ENCODE peak calls at places on chromosomes 6 and 20, in seven cellular contexts. One of them, this sample, is unnamed.

GRCh38 chr20:57669626-57670025 is 40.2 kb downstream of the PMEPA1 start:
- DNase-seq in GM04503: no peak
- DNase-seq in NB4: no peak
- DNase-seq in MG63: no peak
- DNase-seq in dorsolateral prefrontal cortex: no peak
- DNase-seq in naive B cell: no peak
- DNase-seq in NCI-H2081: no peak
- DNase-seq in this sample: no peak

GRCh38 chr6:10411915-10412164 is 3.0 kb downstream of the TFAP2A start:
- DNase-seq in GM04503: no peak
- DNase-seq in NCI-H2081: no peak
- DNase-seq in NB4: no peak
- DNase-seq in dorsolateral prefrontal cortex: no peak
- DNase-seq in naive B cell: no peak
- DNase-seq in MG63: no peak
- DNase-seq in this sample: no peak

GRCh38 chr6:111918825-111919224 is 45.6 kb upstream of the FYN start:
- DNase-seq in dorsolateral prefrontal cortex: no peak
- DNase-seq in NB4: peak
- DNase-seq in NCI-H2081: no peak
- DNase-seq in MG63: peak
- DNase-seq in GM04503: no peak
- DNase-seq in naive B cell: no peak
- DNase-seq in this sample: no peak

GRCh38 chr6:149967591-149967990 is 3.8 kb downstream of the ULBP1 start:
- DNase-seq in NB4: no peak
- DNase-seq in GM04503: no peak
- DNase-seq in NCI-H2081: no peak
- DNase-seq in naive B cell: no peak
- DNase-seq in MG63: no peak
- DNase-seq in dorsolateral prefrontal cortex: no peak
- DNase-seq in this sample: no peak

GRCh38 chr6:41894366-41895299 is 542 bp downstream of the USP49 start:
- DNase-seq in naive B cell: peak
- DNase-seq in NCI-H2081: no peak
- DNase-seq in dorsolateral prefrontal cortex: no peak
- DNase-seq in GM04503: no peak
- DNase-seq in NB4: peak
- DNase-seq in MG63: no peak
- DNase-seq in this sample: no peak

GRCh38 chr6:86936834-86937218 is 502 bp upstream of the HTR1E start:
- DNase-seq in MG63: no peak
- DNase-seq in dorsolateral prefrontal cortex: no peak
- DNase-seq in naive B cell: peak
- DNase-seq in GM04503: no peak
- DNase-seq in NB4: no peak
- DNase-seq in NCI-H2081: no peak
- DNase-seq in this sample: no peak

GRCh38 chr6:155066371-155066770 is 71.3 kb downstream of the TIAM2 start:
- DNase-seq in NB4: no peak
- DNase-seq in GM04503: no peak
- DNase-seq in dorsolateral prefrontal cortex: no peak
- DNase-seq in NCI-H2081: no peak
- DNase-seq in MG63: peak
- DNase-seq in naive B cell: no peak
- DNase-seq in this sample: no peak

GRCh38 chr6:34178361-34179105 is 32.6 kb upstream of the GRM4 start:
- DNase-seq in GM04503: no peak
- DNase-seq in dorsolateral prefrontal cortex: no peak
- DNase-seq in NCI-H2081: no peak
- DNase-seq in NB4: peak
- DNase-seq in naive B cell: no peak
- DNase-seq in MG63: no peak
- DNase-seq in this sample: no peak

GRCh38 chr20:20211988-20212518 is 155.9 kb upstream of the INSM1 start:
- DNase-seq in NB4: no peak
- DNase-seq in MG63: no peak
- DNase-seq in GM04503: no peak
- DNase-seq in dorsolateral prefrontal cortex: no peak
- DNase-seq in NCI-H2081: peak
- DNase-seq in naive B cell: no peak
- DNase-seq in this sample: no peak

GRCh38 chr20:7497985-7498384 is 442.3 kb downstream of the HAO1 start:
- DNase-seq in NCI-H2081: no peak
- DNase-seq in naive B cell: no peak
- DNase-seq in GM04503: peak
- DNase-seq in NB4: no peak
- DNase-seq in dorsolateral prefrontal cortex: no peak
- DNase-seq in MG63: peak
- DNase-seq in this sample: no peak

GRCh38 chr20:17558154-17558940 is 11.5 kb upstream of the DSTN start:
- DNase-seq in GM04503: peak
- DNase-seq in MG63: peak
- DNase-seq in NB4: peak
- DNase-seq in naive B cell: no peak
- DNase-seq in NCI-H2081: no peak
- DNase-seq in dorsolateral prefrontal cortex: no peak
- DNase-seq in this sample: peak

GRCh38 chr6:85383042-85383441 is 66.8 kb upstream of the NT5E start:
- DNase-seq in NCI-H2081: no peak
- DNase-seq in GM04503: no peak
- DNase-seq in MG63: no peak
- DNase-seq in NB4: no peak
- DNase-seq in dorsolateral prefrontal cortex: no peak
- DNase-seq in naive B cell: no peak
- DNase-seq in this sample: no peak

GRCh38 chr6:87155920-87156600 is 695 bp downstream of the ZNF292 start:
- DNase-seq in GM04503: peak
- DNase-seq in dorsolateral prefrontal cortex: peak
- DNase-seq in NCI-H2081: peak
- DNase-seq in MG63: peak
- DNase-seq in NB4: peak
- DNase-seq in naive B cell: no peak
- DNase-seq in this sample: peak

GRCh38 chr6:166586424-166587156 is at the start of gene RAMACL:
- DNase-seq in NCI-H2081: peak
- DNase-seq in NB4: peak
- DNase-seq in dorsolateral prefrontal cortex: peak
- DNase-seq in GM04503: no peak
- DNase-seq in naive B cell: peak
- DNase-seq in MG63: no peak
- DNase-seq in this sample: no peak

GRCh38 chr6:18317850-18318249 is 53.5 kb upstream of the DEK start:
- DNase-seq in NCI-H2081: no peak
- DNase-seq in naive B cell: no peak
- DNase-seq in MG63: no peak
- DNase-seq in dorsolateral prefrontal cortex: no peak
- DNase-seq in GM04503: no peak
- DNase-seq in NB4: no peak
- DNase-seq in this sample: no peak

GRCh38 chr6:31575335-31575901 is at the start of gene TNF:
- DNase-seq in naive B cell: peak
- DNase-seq in dorsolateral prefrontal cortex: peak
- DNase-seq in NB4: peak
- DNase-seq in NCI-H2081: no peak
- DNase-seq in MG63: no peak
- DNase-seq in GM04503: no peak
- DNase-seq in this sample: no peak

GRCh38 chr6:56046576-56046975 is 171.2 kb upstream of the BMP5 start:
- DNase-seq in dorsolateral prefrontal cortex: no peak
- DNase-seq in NB4: peak
- DNase-seq in NCI-H2081: no peak
- DNase-seq in MG63: no peak
- DNase-seq in naive B cell: no peak
- DNase-seq in GM04503: peak
- DNase-seq in this sample: peak

GRCh38 chr6:69816017-69816416 is 19.2 kb upstream of the LMBRD1 start:
- DNase-seq in dorsolateral prefrontal cortex: no peak
- DNase-seq in NB4: no peak
- DNase-seq in MG63: no peak
- DNase-seq in GM04503: no peak
- DNase-seq in NCI-H2081: no peak
- DNase-seq in naive B cell: no peak
- DNase-seq in this sample: no peak

GRCh38 chr6:15254074-15254975 is 8.5 kb downstream of the JARID2 start:
- DNase-seq in GM04503: no peak
- DNase-seq in MG63: peak
- DNase-seq in NCI-H2081: no peak
- DNase-seq in NB4: peak
- DNase-seq in dorsolateral prefrontal cortex: peak
- DNase-seq in naive B cell: peak
- DNase-seq in this sample: peak

GRCh38 chr6:143110572-143110971 is 49.9 kb downstream of the AIG1 start:
- DNase-seq in naive B cell: no peak
- DNase-seq in NB4: no peak
- DNase-seq in NCI-H2081: no peak
- DNase-seq in MG63: no peak
- DNase-seq in dorsolateral prefrontal cortex: peak
- DNase-seq in GM04503: no peak
- DNase-seq in this sample: no peak

GRCh38 chr6:7175463-7175862 is 67.7 kb downstream of the RREB1 start:
- DNase-seq in naive B cell: no peak
- DNase-seq in GM04503: no peak
- DNase-seq in NCI-H2081: no peak
- DNase-seq in dorsolateral prefrontal cortex: no peak
- DNase-seq in MG63: no peak
- DNase-seq in NB4: no peak
- DNase-seq in this sample: no peak

GRCh38 chr6:77397561-77397960 is 65.7 kb downstream of the HTR1B start:
- DNase-seq in NCI-H2081: no peak
- DNase-seq in GM04503: no peak
- DNase-seq in NB4: no peak
- DNase-seq in naive B cell: no peak
- DNase-seq in dorsolateral prefrontal cortex: no peak
- DNase-seq in MG63: no peak
- DNase-seq in this sample: no peak

GRCh38 chr6:13526718-13527668 is 39.6 kb upstream of the GFOD1 start:
- DNase-seq in NB4: peak
- DNase-seq in naive B cell: peak
- DNase-seq in NCI-H2081: peak
- DNase-seq in MG63: peak
- DNase-seq in GM04503: no peak
- DNase-seq in dorsolateral prefrontal cortex: peak
- DNase-seq in this sample: peak

GRCh38 chr6:3943373-3943772 is 94.2 kb downstream of the FAM50B start:
- DNase-seq in NCI-H2081: no peak
- DNase-seq in NB4: no peak
- DNase-seq in MG63: no peak
- DNase-seq in dorsolateral prefrontal cortex: no peak
- DNase-seq in GM04503: no peak
- DNase-seq in naive B cell: no peak
- DNase-seq in this sample: no peak